ENCODE peak calls at places on chromosome 10, in six cellular contexts. One of them, this sample, is unnamed.
A peak's percentile ranks its signal among the peaks of the same experiment; 100 is the strongest.

GRCh38 chr10:58839771-58840170 is 327.1 kb downstream of the BICC1 start:
- DNase-seq in AG09309: no peak
- DNase-seq in M059J: no peak
- DNase-seq in HTR-8/SVneo: no peak
- DNase-seq in activated CD4-positive, CD25-positive, alpha-beta regulatory T cell: no peak
- DNase-seq in mesenchymal stem cell: no peak
- DNase-seq in this sample: no peak

GRCh38 chr10:29600067-29600466 is 34.7 kb downstream of the SVIL start:
- DNase-seq in AG09309: no peak
- DNase-seq in M059J: peak; percentile 51
- DNase-seq in HTR-8/SVneo: no peak
- DNase-seq in activated CD4-positive, CD25-positive, alpha-beta regulatory T cell: no peak
- DNase-seq in mesenchymal stem cell: no peak
- DNase-seq in this sample: no peak

GRCh38 chr10:54469587-54470323 is 331.3 kb downstream of the PCDH15 start:
- DNase-seq in AG09309: no peak
- DNase-seq in M059J: no peak
- DNase-seq in HTR-8/SVneo: no peak
- DNase-seq in activated CD4-positive, CD25-positive, alpha-beta regulatory T cell: no peak
- DNase-seq in mesenchymal stem cell: no peak
- DNase-seq in this sample: no peak

GRCh38 chr10:870564-871166 is 60.8 kb downstream of the LARP4B start:
- DNase-seq in AG09309: no peak
- DNase-seq in M059J: no peak
- DNase-seq in HTR-8/SVneo: no peak
- DNase-seq in activated CD4-positive, CD25-positive, alpha-beta regulatory T cell: no peak
- DNase-seq in mesenchymal stem cell: no peak
- DNase-seq in this sample: no peak

GRCh38 chr10:131947631-131948347 is 33.9 kb downstream of the BNIP3 start:
- DNase-seq in AG09309: peak; percentile 13
- DNase-seq in M059J: peak; percentile 90
- DNase-seq in HTR-8/SVneo: peak; percentile 80
- DNase-seq in activated CD4-positive, CD25-positive, alpha-beta regulatory T cell: no peak
- DNase-seq in mesenchymal stem cell: peak; percentile 81
- DNase-seq in this sample: peak; percentile 1

GRCh38 chr10:70740441-70741288 is 44.5 kb downstream of the TBATA start:
- DNase-seq in AG09309: no peak
- DNase-seq in M059J: no peak
- DNase-seq in HTR-8/SVneo: no peak
- DNase-seq in activated CD4-positive, CD25-positive, alpha-beta regulatory T cell: no peak
- DNase-seq in mesenchymal stem cell: peak; percentile 12
- DNase-seq in this sample: no peak

GRCh38 chr10:79942261-79943185 is 6.4 kb downstream of the SFTPD start:
- DNase-seq in AG09309: no peak
- DNase-seq in M059J: no peak
- DNase-seq in HTR-8/SVneo: no peak
- DNase-seq in activated CD4-positive, CD25-positive, alpha-beta regulatory T cell: no peak
- DNase-seq in mesenchymal stem cell: no peak
- DNase-seq in this sample: no peak

GRCh38 chr10:50224330-50224952 is 26.9 kb downstream of the ASAH2 start:
- DNase-seq in AG09309: peak; percentile 31
- DNase-seq in M059J: peak; percentile 66
- DNase-seq in HTR-8/SVneo: peak; percentile 29
- DNase-seq in activated CD4-positive, CD25-positive, alpha-beta regulatory T cell: no peak
- DNase-seq in mesenchymal stem cell: peak; percentile 55
- DNase-seq in this sample: peak; percentile 61

GRCh38 chr10:50595785-50596184 is 28.0 kb downstream of the SGMS1 start:
- DNase-seq in AG09309: no peak
- DNase-seq in M059J: no peak
- DNase-seq in HTR-8/SVneo: no peak
- DNase-seq in activated CD4-positive, CD25-positive, alpha-beta regulatory T cell: no peak
- DNase-seq in mesenchymal stem cell: no peak
- DNase-seq in this sample: peak; percentile 61

GRCh38 chr10:104040382-104040781 is 45.3 kb downstream of the COL17A1 start:
- DNase-seq in AG09309: no peak
- DNase-seq in M059J: no peak
- DNase-seq in HTR-8/SVneo: no peak
- DNase-seq in activated CD4-positive, CD25-positive, alpha-beta regulatory T cell: no peak
- DNase-seq in mesenchymal stem cell: no peak
- DNase-seq in this sample: no peak

This sample was measured in body of pancreas.